ENCODE peak calls at places on chromosome 21, in four cellular contexts. S is iris pigment epithelial cell, C is Caki2, M is amniotic stem cell. T is an unnamed sample.

GRCh38 chr21:42248783-42249597 is 30.1 kb downstream of the ABCG1 start:
- DNase-seq in S (no peak), C (no peak), M (no peak), T (no peak)

GRCh38 chr21:34974162-34974981 is 74.7 kb downstream of the RUNX1 start:
- DNase-seq in S (peak; percentile 36), C (no peak), M (no peak), T (no peak)

GRCh38 chr21:39612233-39613028 is at the start of gene B3GALT5:
- DNase-seq in S (peak; percentile 38), C (peak; percentile 44), M (no peak), T (no peak)

GRCh38 chr21:33063907-33064622 is 5.9 kb upstream of the OLIG1 start:
- DNase-seq in S (no peak), C (no peak), M (no peak), T (no peak)

GRCh38 chr21:43913928-43914327 is 48.9 kb downstream of the AGPAT3 start:
- DNase-seq in S (peak; percentile 31), C (no peak), M (no peak), T (no peak)

GRCh38 chr21:36747815-36748381 is 49.0 kb downstream of the SIM2 start:
- DNase-seq in S (peak; percentile 39), C (peak; percentile 52), M (peak; percentile 9), T (peak; percentile 51)

GRCh38 chr21:36551731-36552457 is 72.0 kb upstream of the CLDN14 start:
- DNase-seq in S (peak; percentile 64), C (no peak), M (peak; percentile 54), T (no peak)

GRCh38 chr21:34693192-34693810 is 24.5 kb downstream of the CLIC6 start:
- DNase-seq in S (peak; percentile 58), C (peak; percentile 43), M (peak; percentile 40), T (peak; percentile 76)

GRCh38 chr21:41770901-41771624 is 4.2 kb upstream of the RIPK4 start:
- DNase-seq in S (no peak), C (no peak), M (no peak), T (no peak)

GRCh38 chr21:42508371-42508770 is 5.3 kb upstream of the SLC37A1 start:
- DNase-seq in S (no peak), C (no peak), M (no peak), T (no peak)

GRCh38 chr21:26850116-26850643 is 5.0 kb upstream of the ADAMTS1 start:
- DNase-seq in S (peak; percentile 50), C (peak; percentile 57), M (no peak), T (peak; percentile 3)

GRCh38 chr21:45334591-45335081 is 46.9 kb upstream of the POFUT2 start:
- DNase-seq in S (no peak), C (no peak), M (no peak), T (no peak)

GRCh38 chr21:35428489-35428888 is 379.4 kb upstream of the RUNX1 start:
- DNase-seq in S (peak; percentile 33), C (no peak), M (no peak), T (no peak)

GRCh38 chr21:25999935-26000582 is 170.5 kb downstream of the APP start:
- DNase-seq in S (no peak), C (no peak), M (no peak), T (no peak)

GRCh38 chr21:41943468-41944250 is 10.2 kb downstream of the C2CD2 start:
- DNase-seq in S (no peak), C (no peak), M (no peak), T (no peak)

GRCh38 chr21:38999148-38999547 is 184.1 kb downstream of the PSMG1 start:
- DNase-seq in S (no peak), C (no peak), M (no peak), T (no peak)

GRCh38 chr21:31088196-31088751 is 50.0 kb upstream of the KRTAP19-8 start:
- DNase-seq in S (no peak), C (no peak), M (no peak), T (no peak)

GRCh38 chr21:41706678-41707077 is 60.2 kb downstream of the RIPK4 start:
- DNase-seq in S (peak; percentile 50), C (peak; percentile 31), M (no peak), T (no peak)

GRCh38 chr21:44612669-44613229 is 870 bp downstream of the KRTAP10-8 start:
- DNase-seq in S (no peak), C (no peak), M (no peak), T (no peak)

GRCh38 chr21:34511787-34512451 is at the start of gene KCNE1:
- DNase-seq in S (peak; percentile 58), C (no peak), M (no peak), T (no peak)

GRCh38 chr21:44328242-44328895 is 10.8 kb downstream of the CFAP410 start:
- DNase-seq in S (no peak), C (no peak), M (no peak), T (no peak)

GRCh38 chr21:36080386-36080785 is 10.6 kb downstream of the CBR1 start:
- DNase-seq in S (no peak), C (no peak), M (no peak), T (no peak)

GRCh38 chr21:29075706-29076447 is 2.4 kb upstream of the CCT8 start:
- DNase-seq in S (no peak), C (peak; percentile 64), M (no peak), T (peak; percentile 61)

GRCh38 chr21:43608225-43608624 is 51.1 kb downstream of the HSF2BP start:
- DNase-seq in S (peak; percentile 85), C (no peak), M (no peak), T (no peak)

GRCh38 chr21:31557421-31557955 is 102.0 kb upstream of the SOD1 start:
- DNase-seq in S (no peak), C (no peak), M (no peak), T (no peak)

GRCh38 chr21:15809818-15810217 is 80.0 kb downstream of the USP25 start:
- DNase-seq in S (peak; percentile 89), C (no peak), M (no peak), T (no peak)

GRCh38 chr21:38042246-38042645 is 126.0 kb upstream of the KCNJ6 start:
- DNase-seq in S (no peak), C (peak; percentile 61), M (no peak), T (no peak)

T was measured in erythroblast.